ENCODE peak calls at places on chromosomes 6 and 20, in six cellular contexts. R, M, T, P, I and Q are unnamed samples.

GRCh38 chr20:46681032-46681854 is 8.0 kb downstream of the TP53RK start:
- DNase-seq in P (peak; percentile 71), R (peak; percentile 47), M (no peak), I (peak; percentile 75), T (peak; percentile 40), Q (no peak)

GRCh38 chr6:168794515-168794914 is 353.5 kb downstream of the SMOC2 start:
- DNase-seq in T (no peak), R (no peak), P (no peak), M (no peak), I (no peak), Q (no peak)

GRCh38 chr6:155287762-155288161 is 23.9 kb downstream of the CLDN20 start:
- DNase-seq in M (no peak), I (no peak), R (no peak), P (no peak), T (no peak), Q (no peak)

GRCh38 chr6:137013738-137014602 is 30.8 kb downstream of the IL20RA start:
- DNase-seq in I (peak; percentile 77), T (no peak), P (peak; percentile 69), M (no peak), R (no peak), Q (peak; percentile 23)

GRCh38 chr6:26660096-26660425 is 515 bp upstream of the ZNF322 start:
- DNase-seq in I (peak; percentile 63), P (peak; percentile 35), R (no peak), M (no peak), T (no peak), Q (peak; percentile 14)

GRCh38 chr20:18511566-18511965 is 3.8 kb downstream of the SEC23B start:
- DNase-seq in T (no peak), R (no peak), P (no peak), I (no peak), M (no peak), Q (no peak)

GRCh38 chr20:9359561-9360308 is 154.7 kb upstream of the LAMP5 start:
- DNase-seq in M (no peak), I (peak; percentile 89), R (no peak), P (peak; percentile 84), T (peak; percentile 62), Q (peak; percentile 39)

GRCh38 chr6:41475737-41476357 is 70.3 kb upstream of the FOXP4 start:
- DNase-seq in M (no peak), R (no peak), I (no peak), P (no peak), T (no peak), Q (no peak)

GRCh38 chr20:17863577-17864292 is 104.9 kb downstream of the SNX5 start:
- DNase-seq in M (peak; percentile 68), I (no peak), R (peak; percentile 34), T (no peak), P (no peak), Q (no peak)

GRCh38 chr20:36579996-36580545 is 6.7 kb downstream of the TGIF2 start:
- DNase-seq in T (no peak), M (no peak), P (peak; percentile 32), R (no peak), I (peak; percentile 68), Q (no peak)

GRCh38 chr6:150301871-150302800 is 66.7 kb upstream of the IYD start:
- DNase-seq in T (no peak), I (peak; percentile 63), M (no peak), P (peak; percentile 57), R (no peak), Q (peak; percentile 55)

GRCh38 chr6:31402324-31403282 is 792 bp upstream of the MICA start:
- DNase-seq in P (peak; percentile 23), T (peak; percentile 24), M (no peak), I (peak; percentile 35), R (peak; percentile 40), Q (no peak)

GRCh38 chr20:45890077-45890996 is 671 bp downstream of the NEURL2 start:
- DNase-seq in M (peak; percentile 92), R (peak; percentile 90), P (peak; percentile 92), T (peak; percentile 87), I (peak; percentile 91), Q (peak; percentile 39)

GRCh38 chr6:157080986-157081391 is 242.3 kb downstream of the TMEM242 start:
- DNase-seq in I (no peak), M (no peak), P (no peak), R (no peak), T (no peak), Q (no peak)

GRCh38 chr6:109440325-109441068 is at the start of the genes PPIL6 and SMPD2:
- DNase-seq in I (peak; percentile 91), T (peak; percentile 90), R (peak; percentile 93), P (peak; percentile 96), M (peak; percentile 97), Q (peak; percentile 62)

GRCh38 chr20:46304361-46304760 is 3.9 kb downstream of the CDH22 start:
- DNase-seq in P (no peak), T (no peak), R (no peak), M (no peak), I (no peak), Q (no peak)

GRCh38 chr6:161374971-161375873 is 101.4 kb upstream of the AGPAT4 start:
- DNase-seq in M (peak; percentile 84), R (peak; percentile 91), I (no peak), P (peak; percentile 72), T (peak; percentile 36), Q (peak; percentile 53)

GRCh38 chr20:6780414-6780813 is 12.9 kb downstream of the BMP2 start:
- DNase-seq in T (no peak), P (peak; percentile 41), M (no peak), R (no peak), I (no peak), Q (no peak)

GRCh38 chr6:38584731-38585130 is 55.0 kb downstream of the BTBD9 start:
- DNase-seq in R (no peak), P (no peak), M (no peak), T (no peak), I (no peak), Q (no peak)

GRCh38 chr6:15062311-15063252 is 183.3 kb upstream of the JARID2 start:
- DNase-seq in M (no peak), P (peak; percentile 91), I (peak; percentile 97), T (peak; percentile 28), R (peak; percentile 26), Q (peak; percentile 96)

GRCh38 chr6:33949877-33950831 is 146.4 kb upstream of the MLN start:
- DNase-seq in T (no peak), P (no peak), M (peak; percentile 67), R (no peak), I (no peak), Q (no peak)

GRCh38 chr6:13479971-13480434 is 7.4 kb downstream of the GFOD1 start:
- DNase-seq in I (no peak), M (no peak), T (no peak), P (no peak), R (no peak), Q (no peak)

GRCh38 chr6:13480631-13481501 is 6.5 kb downstream of the GFOD1 start:
- DNase-seq in I (no peak), P (no peak), R (no peak), T (no peak), M (no peak), Q (no peak)

GRCh38 chr6:13474360-13474759 is 13.0 kb downstream of the GFOD1 start:
- DNase-seq in R (no peak), I (no peak), M (no peak), P (no peak), T (no peak), Q (no peak)

GRCh38 chr6:13479206-13479797 is 8.1 kb downstream of the GFOD1 start:
- DNase-seq in I (no peak), P (no peak), T (no peak), M (no peak), R (no peak), Q (no peak)

GRCh38 chr6:13478525-13478962 is 8.9 kb downstream of the GFOD1 start:
- DNase-seq in P (no peak), T (no peak), I (no peak), M (no peak), R (no peak), Q (no peak)
- H3K4me3 ChIP-seq in P (no peak overlapping the region), T (no peak overlapping the region), I (no peak overlapping the region), M (no peak overlapping the region), R (no peak overlapping the region), Q (no peak overlapping the region)

DNA sequence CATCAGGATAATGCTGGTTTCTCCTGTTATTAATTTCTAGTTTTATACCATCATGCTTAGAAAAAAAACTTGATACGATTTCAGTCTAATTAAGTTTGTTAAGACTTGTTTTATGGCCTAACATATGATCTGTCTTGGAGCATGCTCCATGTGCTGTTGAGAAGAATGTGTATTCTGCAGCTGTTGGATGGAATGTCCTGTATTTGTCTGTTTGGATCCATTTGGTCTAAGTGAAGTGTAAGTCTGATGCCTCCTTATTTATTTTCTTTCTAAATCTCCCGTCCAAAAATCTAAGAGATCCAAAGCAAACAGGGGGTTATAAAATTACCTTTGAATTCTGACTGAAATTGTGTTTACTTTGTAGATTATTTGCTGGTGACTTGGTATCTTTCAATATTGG is 30.0 kb upstream of the PRND start:
- DNase-seq in T (no peak), I (peak; percentile 40), M (no peak), P (no peak), R (no peak), Q (no peak)
- H3K4me3 ChIP-seq in T (no peak overlapping the region), I (no peak overlapping the region), M (no peak overlapping the region), P (no peak overlapping the region), R (no peak overlapping the region), Q (no peak overlapping the region)

GRCh38 chr6:89353702-89354392 is 1.3 kb upstream of the UBE2J1 start:
- DNase-seq in R (no peak), I (no peak), P (no peak), M (no peak), T (no peak), Q (no peak)

GRCh38 chr6:89357390-89357789 is 4.9 kb upstream of the UBE2J1 start:
- DNase-seq in R (no peak), P (no peak), T (no peak), M (no peak), I (no peak), Q (no peak)

GRCh38 chr6:89355511-89356185 is 3.1 kb upstream of the UBE2J1 start:
- DNase-seq in T (no peak), R (no peak), M (no peak), I (no peak), P (no peak), Q (no peak)

GRCh38 chr6:89359561-89359960 is 7.0 kb upstream of the UBE2J1 start:
- DNase-seq in P (no peak), I (peak; percentile 25), T (no peak), R (no peak), M (no peak), Q (no peak)

DNA sequence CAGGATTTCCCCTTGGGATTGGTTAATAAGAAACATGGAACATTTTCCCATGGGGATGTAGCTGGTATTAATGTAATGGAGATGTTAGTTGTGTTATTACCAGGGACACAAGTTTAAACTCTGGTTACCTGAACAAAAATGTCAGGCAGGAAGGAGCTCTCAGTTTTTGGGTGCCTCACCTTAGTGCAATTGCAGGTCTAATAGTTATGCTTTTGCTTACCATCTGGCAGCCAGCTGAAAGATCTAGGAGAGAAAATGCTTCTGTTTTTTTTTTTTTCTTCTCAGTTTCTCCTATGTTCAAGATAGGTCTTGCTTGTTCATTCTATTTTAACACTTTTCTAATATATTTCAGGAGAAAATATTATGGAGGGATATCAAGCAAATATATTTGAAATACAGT is 4.1 kb upstream of the UBE2J1 start:
- DNase-seq in P (no peak), M (no peak), T (no peak), I (no peak), R (no peak), Q (no peak)
- H3K4me3 ChIP-seq in P (no peak overlapping the region), M (no peak overlapping the region), T (no peak overlapping the region), I (no peak overlapping the region), R (no peak overlapping the region), Q (no peak overlapping the region)

DNA sequence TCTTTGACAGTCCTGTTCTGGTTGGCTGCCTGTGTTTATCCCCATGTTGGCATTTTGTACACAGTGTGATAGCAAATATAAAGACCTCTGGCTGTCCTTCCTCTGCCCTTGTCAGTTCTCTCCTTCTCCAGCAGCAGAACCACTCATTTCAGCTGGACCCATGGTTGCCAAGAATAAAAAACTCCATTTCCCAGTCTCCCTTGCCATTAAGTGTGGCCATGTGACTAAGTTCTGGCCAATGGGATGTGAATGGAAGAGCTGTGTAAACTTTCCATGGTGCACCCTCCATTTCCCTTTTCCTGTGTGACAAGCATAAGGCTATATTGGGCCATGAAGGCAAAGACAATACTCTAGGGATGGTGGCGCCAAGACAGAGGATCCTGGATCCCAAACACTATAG is 78.4 kb upstream of the TBC1D7 start:
- DNase-seq in P (peak; percentile 56), R (peak; percentile 47), I (peak; percentile 49), M (no peak), T (peak; percentile 63), Q (no peak)
- H3K4me3 ChIP-seq in P (no peak overlapping the region), R (no peak overlapping the region), I (no peak overlapping the region), M (no peak overlapping the region), T (no peak overlapping the region), Q (no peak overlapping the region)